ENCODE peak calls at places on chromosomes 11 and 22, in nine cellular contexts. X is transverse colon, T is A549, Z is tibial nerve, W is HepG2, R is K562, I is sigmoid colon, L is H1, A is stomach. U is an unnamed sample.

GRCh38 chr11:2994336-2994730 is 2.2 kb upstream of the NAP1L4 start:
- DNase-seq in X (no peak), T (no peak), Z (no peak), W (no peak), R (no peak), I (no peak), L (no peak), A (peak), U (no peak)

GRCh38 chr22:25068701-25069100 is 116.2 kb downstream of the KIAA1671 start:
- DNase-seq in X (no peak), T (no peak), Z (no peak), W (no peak), R (no peak), I (no peak), L (no peak), A (no peak), U (no peak)

GRCh38 chr11:2444301-2445106 is at the start of the genes KCNQ1 and TRPM5:
- DNase-seq in X (peak), T (peak), Z (no peak), W (no peak), R (peak), I (no peak), L (peak), A (peak), U (no peak)

GRCh38 chr11:128903248-128904041 is 12.3 kb downstream of the KCNJ5 start:
- DNase-seq in X (peak), T (no peak), Z (no peak), W (no peak), R (no peak), I (no peak), L (peak), A (no peak), U (no peak)

GRCh38 chr22:23233746-23234408 is 53.6 kb downstream of the BCR start:
- DNase-seq in X (no peak), T (no peak), Z (peak), W (no peak), R (peak), I (no peak), L (no peak), A (no peak), U (no peak)

GRCh38 chr22:39474351-39474991 is 17.7 kb downstream of the MGAT3 start:
- DNase-seq in X (peak), T (no peak), Z (no peak), W (no peak), R (peak), I (no peak), L (no peak), A (no peak), U (no peak)

GRCh38 chr11:87007938-87008337 is 29.8 kb upstream of the TMEM135 start:
- DNase-seq in X (no peak), T (no peak), Z (no peak), W (no peak), R (no peak), I (no peak), L (no peak), A (no peak), U (no peak)

GRCh38 chr22:30205281-30206115 is 41.1 kb downstream of the LIF start:
- DNase-seq in X (no peak), T (peak), Z (peak), W (peak), R (no peak), I (peak), L (no peak), A (peak), U (no peak)

GRCh38 chr11:123020968-123021367 is 39.3 kb upstream of the BSX start:
- DNase-seq in X (peak), T (peak), Z (no peak), W (peak), R (peak), I (no peak), L (no peak), A (no peak), U (no peak)

GRCh38 chr11:112382561-112382960 is 121.9 kb upstream of the PLET1 start:
- DNase-seq in X (no peak), T (no peak), Z (no peak), W (no peak), R (no peak), I (no peak), L (no peak), A (no peak), U (no peak)

GRCh38 chr11:56183459-56183858 is 7.0 kb downstream of the OR5J2 start:
- DNase-seq in X (no peak), T (no peak), Z (no peak), W (no peak), R (no peak), I (no peak), L (no peak), A (no peak), U (no peak)

GRCh38 chr11:24896118-24896835 is 399.4 kb downstream of the LUZP2 start:
- DNase-seq in X (no peak), T (no peak), Z (no peak), W (no peak), R (no peak), I (no peak), L (no peak), A (no peak), U (no peak)

GRCh38 chr11:2587132-2587930 is 112.5 kb downstream of the KCNQ1OT1 start:
- DNase-seq in X (peak), T (no peak), Z (no peak), W (no peak), R (peak), I (peak), L (no peak), A (peak), U (peak)

GRCh38 chr22:46845281-46846153 is 83.1 kb downstream of the TBC1D22A start:
- DNase-seq in X (no peak), T (peak), Z (no peak), W (no peak), R (no peak), I (no peak), L (no peak), A (no peak), U (no peak)

GRCh38 chr11:7977251-7977917 is 9.8 kb upstream of the EIF3F start:
- DNase-seq in X (no peak), T (peak), Z (no peak), W (no peak), R (no peak), I (no peak), L (no peak), A (no peak), U (no peak)

GRCh38 chr11:12952094-12952493 is 57.0 kb upstream of the RASSF10 start:
- DNase-seq in X (no peak), T (no peak), Z (no peak), W (no peak), R (no peak), I (no peak), L (no peak), A (no peak), U (no peak)

GRCh38 chr11:42066113-42066512 is 606.7 kb upstream of the LRRC4C start:
- DNase-seq in X (no peak), T (peak), Z (no peak), W (no peak), R (no peak), I (no peak), L (no peak), A (no peak), U (no peak)

GRCh38 chr11:119774180-119774763 is 45.3 kb upstream of the NECTIN1 start:
- DNase-seq in X (no peak), T (no peak), Z (no peak), W (peak), R (no peak), I (no peak), L (no peak), A (no peak), U (no peak)

GRCh38 chr22:19620742-19621371 is 93.4 kb upstream of the SEPTIN5 start:
- DNase-seq in X (no peak), T (no peak), Z (no peak), W (no peak), R (no peak), I (no peak), L (no peak), A (no peak), U (no peak)

GRCh38 chr11:75673977-75674582 is 5.2 kb upstream of the MAP6 start:
- DNase-seq in X (no peak), T (peak), Z (no peak), W (peak), R (peak), I (no peak), L (no peak), A (no peak), U (no peak)

GRCh38 chr11:14310696-14311095 is 48.3 kb downstream of the RRAS2 start:
- DNase-seq in X (no peak), T (no peak), Z (no peak), W (no peak), R (no peak), I (no peak), L (no peak), A (no peak), U (no peak)

GRCh38 chr11:89436071-89436470 is 55.1 kb downstream of the NOX4 start:
- DNase-seq in X (no peak), T (no peak), Z (no peak), W (no peak), R (no peak), I (no peak), L (no peak), A (no peak), U (no peak)

GRCh38 chr11:120326845-120327281 is 1.8 kb downstream of the TLCD5 start:
- DNase-seq in X (no peak), T (peak), Z (no peak), W (no peak), R (no peak), I (no peak), L (no peak), A (no peak), U (no peak)

GRCh38 chr11:108847288-108847687 is 182.4 kb downstream of the DDX10 start:
- DNase-seq in X (no peak), T (no peak), Z (no peak), W (no peak), R (no peak), I (no peak), L (no peak), A (no peak), U (no peak)

GRCh38 chr11:4134844-4135243 is 40.2 kb downstream of the RRM1 start:
- DNase-seq in X (no peak), T (peak), Z (no peak), W (peak), R (no peak), I (no peak), L (no peak), A (no peak), U (no peak)

GRCh38 chr11:28259177-28259843 is 151.1 kb downstream of the METTL15 start:
- DNase-seq in X (no peak), T (no peak), Z (no peak), W (no peak), R (no peak), I (peak), L (no peak), A (no peak), U (no peak)

GRCh38 chr11:14249121-14249963 is 109.6 kb downstream of the RRAS2 start:
- DNase-seq in X (peak), T (peak), Z (peak), W (peak), R (peak), I (peak), L (peak), A (peak), U (peak)

GRCh38 chr11:1281326-1281973 is 28.0 kb downstream of the TOLLIP start:
- DNase-seq in X (no peak), T (no peak), Z (no peak), W (no peak), R (no peak), I (no peak), L (no peak), A (no peak), U (no peak)

GRCh38 chr11:534592-535518 is 521 bp downstream of the HRAS start:
- DNase-seq in X (no peak), T (no peak), Z (no peak), W (no peak), R (no peak), I (no peak), L (peak), A (peak), U (peak)

GRCh38 chr11:13983081-13983751 is 20.7 kb downstream of the SPON1 start:
- DNase-seq in X (peak), T (no peak), Z (no peak), W (no peak), R (no peak), I (peak), L (no peak), A (no peak), U (peak)

GRCh38 chr22:49966716-49967332 is 6.3 kb downstream of the PIM3 start:
- DNase-seq in X (peak), T (no peak), Z (peak), W (peak), R (no peak), I (peak), L (peak), A (peak), U (peak)

GRCh38 chr22:37848587-37849088 is 581 bp upstream of the EIF3L start:
- DNase-seq in X (no peak), T (peak), Z (no peak), W (peak), R (peak), I (no peak), L (no peak), A (no peak), U (no peak)

GRCh38 chr22:47110817-47111443 is 348.5 kb downstream of the TBC1D22A start:
- DNase-seq in X (no peak), T (no peak), Z (no peak), W (no peak), R (no peak), I (no peak), L (no peak), A (no peak), U (peak)

GRCh38 chr11:6365659-6366058 is 24.6 kb upstream of the SMPD1 start:
- DNase-seq in X (peak), T (no peak), Z (no peak), W (peak), R (no peak), I (no peak), L (no peak), A (peak), U (no peak)

GRCh38 chr11:100861221-100861620 is 174.1 kb downstream of the ARHGAP42 start:
- DNase-seq in X (no peak), T (peak), Z (no peak), W (no peak), R (peak), I (no peak), L (no peak), A (peak), U (no peak)

GRCh38 chr11:118090545-118091162 is 3.9 kb upstream of the SMIM35 start:
- DNase-seq in X (no peak), T (no peak), Z (no peak), W (peak), R (no peak), I (no peak), L (no peak), A (no peak), U (no peak)
- TF ChIP-seq POLR2A in X (no peak), T (no peak), Z (no peak), W (no peak), R (no peak), I (no peak), L (no peak), A (no peak), U (no peak)

GRCh38 chr11:65262775-65263174 is 1.0 kb downstream of the POLA2 start:
- DNase-seq in X (no peak), T (no peak), Z (no peak), W (no peak), R (peak), I (peak), L (no peak), A (no peak), U (no peak)
- TF ChIP-seq EP300 in X (no peak), T (no peak), Z (no peak), W (no peak), R (no peak), I (no peak), L (no peak), A (no peak), U (no peak)

DNA sequence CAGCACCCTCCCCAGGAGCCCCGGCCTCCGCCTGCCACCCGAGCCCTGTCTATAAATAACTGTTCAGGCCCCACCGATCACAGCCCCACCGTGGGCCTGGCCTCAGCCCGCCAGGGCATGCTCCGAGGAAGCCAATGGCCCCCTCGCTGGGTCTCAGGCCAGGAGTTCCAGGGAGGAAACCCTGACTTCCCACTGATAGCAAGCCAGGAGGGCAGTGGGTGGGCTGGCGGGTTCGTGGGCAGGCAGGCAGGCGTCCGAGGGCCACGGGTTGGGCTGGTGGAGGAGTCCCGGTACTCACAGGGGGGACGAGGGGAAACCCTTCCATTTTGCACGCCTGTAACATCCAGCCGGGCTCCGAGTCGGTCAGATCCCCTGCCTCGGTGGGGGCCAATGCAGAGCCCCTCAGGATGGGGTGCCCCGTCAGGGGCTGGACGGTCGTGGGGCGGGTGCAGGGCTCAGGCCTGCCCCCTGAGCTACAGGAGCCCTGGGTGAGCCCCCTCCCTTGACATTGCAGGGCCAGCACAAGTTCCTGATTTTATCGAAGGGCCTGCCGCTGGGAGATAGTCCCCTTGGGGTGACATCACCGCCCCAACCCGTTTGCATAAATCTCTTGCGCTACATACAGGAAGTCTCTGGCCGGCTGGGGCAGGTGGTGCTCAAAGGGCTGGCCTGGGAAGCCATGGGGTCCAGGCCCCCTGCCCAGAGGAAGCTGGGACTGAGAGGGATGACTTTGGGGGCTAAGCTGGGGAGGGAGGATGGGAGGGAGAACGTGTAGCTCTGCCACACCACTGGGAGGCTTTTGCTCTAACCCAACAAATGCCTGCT is at the start of gene SPI1:
- DNase-seq in X (peak), T (no peak), Z (no peak), W (no peak), R (peak), I (peak), L (no peak), A (peak), U (no peak)
- TF ChIP-seq POLR2A in X (peak), T (no peak), Z (no peak), W (no peak), R (peak), I (no peak), L (no peak), A (no peak), U (no peak)

GRCh38 chr22:36727927-36728488 is 24.5 kb upstream of the CACNG2 start:
- DNase-seq in X (no peak), T (no peak), Z (no peak), W (no peak), R (no peak), I (peak), L (no peak), A (no peak), U (no peak)
- TF ChIP-seq EP300 in X (no peak), T (no peak), Z (no peak), W (no peak), R (no peak), I (no peak), L (no peak), A (no peak), U (no peak)

DNA sequence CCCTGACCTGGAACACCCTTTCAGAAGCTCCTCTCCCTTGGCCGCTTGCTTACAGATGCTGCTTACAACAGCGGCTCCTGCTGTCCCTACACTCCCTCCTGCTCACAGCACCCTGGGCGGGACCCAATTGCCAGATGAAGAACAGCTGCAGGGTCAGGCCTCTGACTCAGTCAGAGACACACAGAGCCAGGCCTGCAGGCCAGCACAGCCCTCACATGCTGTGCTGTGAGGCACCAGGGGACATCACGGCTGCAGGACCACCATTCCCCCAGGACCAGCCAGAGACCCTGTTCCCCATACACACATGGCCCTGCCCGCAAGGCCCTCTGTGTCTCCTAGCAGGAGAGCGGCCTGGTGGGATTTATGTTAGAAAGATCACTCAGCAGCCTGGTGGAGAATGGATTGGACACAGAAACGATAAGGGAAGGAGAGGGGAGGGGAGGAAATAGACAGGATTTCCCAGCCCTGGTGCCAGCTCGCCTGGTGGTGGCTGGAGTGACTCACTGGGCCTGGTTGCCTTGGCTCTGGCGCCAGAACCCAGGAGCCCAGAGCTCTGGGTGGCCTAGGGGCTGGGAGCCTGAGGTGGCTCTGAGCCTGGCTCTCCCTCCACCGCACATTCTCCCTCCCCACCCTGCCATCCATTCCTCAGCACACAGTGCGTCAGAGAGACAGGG is 6.7 kb downstream of the CAPN5 start:
- DNase-seq in X (peak), T (peak), Z (peak), W (peak), R (peak), I (peak), L (no peak), A (peak), U (peak)
- TF ChIP-seq POLR2A in X (peak), T (peak), Z (no peak), W (no peak), R (no peak), I (no peak), L (no peak), A (no peak), U (peak)

GRCh38 chr11:91299980-91300379 is 924.6 kb upstream of the FAT3 start:
- DNase-seq in X (no peak), T (no peak), Z (no peak), W (no peak), R (no peak), I (no peak), L (no peak), A (no peak), U (no peak)
- TF ChIP-seq EP300 in X (no peak), T (no peak), Z (no peak), W (no peak), R (no peak), I (no peak), L (no peak), A (no peak), U (no peak)

GRCh38 chr22:45163417-45164216 is at the start of gene NUP50:
- DNase-seq in X (peak), T (peak), Z (peak), W (peak), R (peak), I (peak), L (peak), A (peak), U (peak)
- TF ChIP-seq POLR2A in X (peak), T (peak), Z (peak), W (peak), R (peak), I (peak), L (peak), A (no peak), U (peak)

GRCh38 chr11:34366522-34366921 is 8.7 kb upstream of the ABTB2 start:
- DNase-seq in X (peak), T (peak), Z (no peak), W (peak), R (peak), I (no peak), L (no peak), A (peak), U (no peak)
- TF ChIP-seq EP300 in X (no peak), T (no peak), Z (no peak), W (no peak), R (no peak), I (no peak), L (no peak), A (no peak), U (no peak)